ENCODE peak calls at places on chromosome 5, in seven cellular contexts. T is natural killer cell; O is CD4-positive, alpha-beta T cell; N is brain microvascular endothelial cell; Z is K562; P is adrenal gland; K is HepG2. D is an unnamed sample.

GRCh38 chr5:124697912-124698690 is 48.3 kb downstream of the ZNF608 start:
- DNase-seq in N (no peak), P (no peak), O (no peak), T (no peak), K (no peak), Z (no peak), D (no peak)

GRCh38 chr5:137280656-137281055 is 218.5 kb downstream of the SPOCK1 start:
- DNase-seq in T (no peak), P (no peak), O (no peak), K (no peak), N (no peak), Z (peak), D (no peak)

GRCh38 chr5:38591450-38591849 is 35.0 kb upstream of the LIFR start:
- DNase-seq in T (no peak), N (no peak), K (no peak), P (no peak), O (no peak), Z (no peak), D (no peak)

GRCh38 chr5:111072949-111073682 is 1.6 kb downstream of the TSLP start:
- DNase-seq in K (no peak), P (peak), T (no peak), O (peak), Z (peak), N (no peak), D (no peak)

GRCh38 chr5:78526049-78526525 is 122.5 kb downstream of the LHFPL2 start:
- DNase-seq in Z (no peak), K (no peak), O (no peak), P (no peak), T (no peak), N (peak), D (no peak)

GRCh38 chr5:126376443-126376842 is 46.8 kb upstream of the GRAMD2B start:
- DNase-seq in Z (no peak), K (no peak), T (no peak), N (no peak), O (no peak), P (no peak), D (no peak)

GRCh38 chr5:43313854-43314457 is 744 bp upstream of the HMGCS1 start:
- DNase-seq in O (no peak), K (no peak), Z (no peak), P (no peak), N (no peak), T (peak), D (no peak)

GRCh38 chr5:3325206-3325605 is 270.4 kb upstream of the IRX1 start:
- DNase-seq in K (no peak), N (no peak), T (no peak), P (no peak), O (no peak), Z (no peak), D (no peak)

GRCh38 chr5:170552486-170553122 is 48.8 kb downstream of the KCNIP1 start:
- DNase-seq in Z (no peak), P (peak), O (no peak), T (no peak), N (peak), K (no peak), D (no peak)

GRCh38 chr5:135826994-135827671 is 7.3 kb upstream of the SLC25A48 start:
- DNase-seq in Z (no peak), K (no peak), O (no peak), P (no peak), T (no peak), N (no peak), D (no peak)

DNA sequence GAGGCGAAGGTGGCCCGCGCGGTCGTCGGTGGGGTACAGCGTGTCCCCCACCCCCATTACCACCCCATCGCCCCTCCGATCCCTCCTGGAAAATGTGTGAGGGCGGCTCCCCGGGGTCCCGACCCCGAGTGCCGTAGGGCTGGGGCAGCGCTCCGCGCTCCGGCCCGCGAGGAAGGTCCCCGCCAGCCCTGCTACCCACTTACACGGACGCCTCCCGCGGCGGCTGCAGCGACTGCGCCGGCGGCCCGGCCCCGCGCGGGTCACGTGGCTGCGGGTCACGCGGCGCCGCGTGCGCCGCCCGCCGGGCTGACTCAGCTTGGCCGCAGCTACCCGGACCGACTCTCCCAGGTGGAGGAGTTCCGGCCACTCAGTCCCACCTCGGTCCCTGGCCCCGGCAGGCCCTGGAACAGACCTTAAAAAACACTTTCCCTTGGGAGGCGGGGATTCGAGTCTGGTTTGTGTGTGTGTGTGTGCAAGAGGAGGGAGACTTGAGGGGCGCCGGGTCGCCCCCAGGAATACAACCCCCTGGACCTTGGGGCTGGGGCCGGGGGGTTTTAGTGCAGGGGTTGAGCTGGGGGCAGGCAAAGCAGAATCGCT is at the start of gene GNPDA1:
- DNase-seq in Z (peak), K (peak), T (peak), P (peak), N (peak), O (peak), D (peak)
- TF ChIP-seq CTCF in Z (peak), K (no peak), T (no peak), P (peak), N (no peak), O (no peak), D (no peak)

DNA sequence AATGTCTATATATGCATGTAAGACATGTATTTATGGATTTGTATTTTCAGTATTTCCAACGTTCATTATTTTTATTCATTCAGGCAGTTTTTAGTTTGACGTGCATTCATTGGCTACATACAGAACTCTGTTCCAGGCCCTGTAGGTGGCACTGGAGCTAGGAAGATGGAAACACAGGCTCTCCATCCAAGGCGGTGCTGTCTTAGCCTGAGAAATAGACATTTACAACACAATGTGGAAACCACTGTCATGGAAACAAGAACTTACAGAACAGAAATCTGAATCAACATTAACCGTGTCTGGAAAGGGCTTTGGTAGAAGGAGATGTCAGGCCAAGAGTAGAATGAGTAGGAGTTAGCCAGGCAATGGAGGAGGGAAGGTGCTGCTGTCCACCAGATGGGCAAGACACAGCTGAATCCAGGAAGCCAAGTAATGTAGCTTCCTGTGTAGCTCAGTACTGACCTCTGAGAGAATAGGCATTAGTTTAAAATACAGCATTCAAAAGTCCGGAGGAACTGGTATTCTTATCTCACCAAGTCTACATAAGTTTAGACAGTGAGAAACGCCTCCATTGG is 388.7 kb upstream of the CDH6 start:
- DNase-seq in O (no peak), N (peak), T (no peak), K (no peak), Z (no peak), P (no peak), D (no peak)
- TF ChIP-seq CTCF in O (no peak), N (peak), T (no peak), K (no peak), Z (no peak), P (no peak), D (peak)

GRCh38 chr5:133998807-133999206 is 6.0 kb downstream of the VDAC1 start:
- DNase-seq in O (no peak), K (no peak), T (no peak), N (no peak), Z (no peak), P (no peak), D (no peak)

GRCh38 chr5:133995341-133995740 is 9.4 kb downstream of the VDAC1 start:
- DNase-seq in O (no peak), K (peak), Z (peak), T (no peak), N (no peak), P (no peak), D (no peak)

GRCh38 chr5:133995903-133996563 is 8.7 kb downstream of the VDAC1 start:
- DNase-seq in T (no peak), O (no peak), Z (no peak), P (peak), K (peak), N (no peak), D (no peak)

GRCh38 chr5:133994990-133995333 is 9.8 kb downstream of the VDAC1 start:
- DNase-seq in O (no peak), K (no peak), N (no peak), Z (no peak), T (no peak), P (no peak), D (no peak)

DNA sequence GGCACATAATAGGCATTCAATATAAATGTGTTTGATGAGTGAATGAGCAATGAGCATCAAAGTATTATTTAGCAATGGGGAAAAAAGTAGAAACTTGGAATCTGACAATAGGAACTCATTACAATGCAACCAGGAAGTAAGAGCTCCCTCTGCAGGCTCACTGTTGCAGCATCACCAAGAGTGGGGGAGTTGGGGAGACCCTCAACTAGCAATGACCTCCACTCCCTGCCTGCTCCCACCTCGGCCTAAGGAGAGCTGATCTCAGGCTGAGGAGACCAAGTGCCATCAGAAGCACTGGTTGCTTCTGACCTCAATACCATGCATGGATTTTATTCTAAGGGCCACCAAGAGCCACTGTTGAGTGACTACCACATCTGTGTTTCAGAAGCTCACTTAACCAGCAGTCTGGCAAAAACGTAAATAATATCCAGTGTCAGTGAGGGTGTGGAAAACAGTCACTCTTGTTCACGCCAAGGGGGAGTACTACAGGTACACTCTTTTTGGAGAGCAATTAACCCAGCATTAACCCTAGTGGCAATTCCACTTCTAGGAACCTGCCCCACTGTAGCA is 8.0 kb downstream of the VDAC1 start:
- DNase-seq in Z (no peak), K (no peak), P (no peak), N (no peak), T (no peak), O (no peak), D (no peak)
- TF ChIP-seq CTCF in Z (peak), K (peak), P (peak), N (peak), T (peak), O (peak), D (peak)

GRCh38 chr5:92308679-92309078 is 925.6 kb upstream of the ARRDC3 start:
- DNase-seq in P (no peak), T (no peak), K (no peak), O (no peak), Z (no peak), N (no peak), D (no peak)

GRCh38 chr5:92313385-92313784 is 930.3 kb upstream of the ARRDC3 start:
- DNase-seq in K (no peak), N (no peak), T (no peak), Z (no peak), P (no peak), O (no peak), D (no peak)

DNA sequence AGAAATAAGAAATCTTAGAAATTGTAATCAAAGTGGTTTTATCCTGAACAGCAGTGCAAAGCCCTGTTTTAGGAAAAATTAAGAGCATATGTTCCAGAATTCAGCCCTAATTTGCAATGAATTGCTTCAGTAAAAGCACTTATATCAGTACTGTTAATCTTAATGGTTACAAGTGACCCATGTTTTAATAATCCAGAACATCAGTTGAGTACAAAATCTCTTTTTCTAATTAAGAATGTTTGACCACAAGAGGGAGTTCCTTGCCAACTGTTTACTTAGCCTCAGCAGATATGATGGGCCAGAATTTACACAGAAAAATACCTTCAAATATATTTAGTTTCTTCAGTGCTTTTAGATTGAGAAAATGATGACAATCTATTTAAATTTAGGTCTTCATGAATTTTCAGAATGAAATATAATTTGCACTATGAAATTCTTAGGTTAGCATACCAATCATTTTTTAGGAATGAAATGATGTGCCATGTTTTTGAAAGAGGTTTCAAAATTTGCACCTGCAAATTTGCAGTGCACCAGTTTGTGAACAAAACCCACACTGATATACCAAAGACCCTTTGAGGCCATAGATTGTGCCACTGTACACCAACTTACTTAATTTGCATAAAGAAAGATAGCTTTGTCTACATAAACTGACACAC is 926.3 kb upstream of the ARRDC3 start:
- DNase-seq in N (peak), P (no peak), T (no peak), K (peak), O (no peak), Z (no peak), D (no peak)
- TF ChIP-seq CTCF in N (peak), P (no peak), T (no peak), K (peak), O (no peak), Z (no peak), D (peak)

DNA sequence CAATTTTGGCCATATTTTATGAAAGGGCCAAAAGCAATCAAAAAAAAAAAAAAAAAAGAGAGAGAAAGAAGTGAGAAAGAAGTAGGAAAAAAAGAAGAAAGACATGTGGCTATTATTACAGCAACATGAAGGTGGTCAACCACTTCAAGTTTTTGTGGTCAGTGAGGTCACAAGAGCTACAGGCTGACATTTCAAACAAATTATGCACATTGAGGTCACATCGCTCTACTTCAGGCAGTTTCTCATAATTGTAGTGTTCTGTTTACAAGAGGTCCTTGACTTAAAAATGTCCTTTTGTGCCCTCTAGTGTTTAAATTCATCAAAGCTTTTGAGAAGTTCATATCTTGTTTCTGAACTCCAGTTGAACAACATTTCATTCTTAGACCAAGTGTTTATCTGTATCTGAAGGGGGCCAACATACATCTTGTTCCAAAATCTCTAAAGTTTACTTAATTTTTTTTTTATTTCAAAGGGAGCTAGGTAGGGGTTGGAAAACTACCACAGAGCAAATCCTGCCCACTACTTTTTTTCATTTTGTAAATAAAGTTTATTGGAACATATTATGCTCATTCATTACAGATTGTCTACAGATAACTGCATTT is 513.1 kb downstream of the PDE4D start:
- DNase-seq in Z (peak), T (no peak), P (no peak), O (no peak), N (peak), K (peak), D (no peak)
- TF ChIP-seq CTCF in Z (no peak), T (peak), P (peak), O (peak), N (peak), K (peak), D (peak)

GRCh38 chr5:67395790-67396418 is 199.3 kb upstream of the CD180 start:
- DNase-seq in Z (no peak), O (no peak), P (no peak), N (no peak), K (no peak), T (no peak), D (no peak)
- TF ChIP-seq CTCF in Z (no peak), O (no peak), P (no peak), N (no peak), K (no peak), T (no peak), D (no peak)

DNA sequence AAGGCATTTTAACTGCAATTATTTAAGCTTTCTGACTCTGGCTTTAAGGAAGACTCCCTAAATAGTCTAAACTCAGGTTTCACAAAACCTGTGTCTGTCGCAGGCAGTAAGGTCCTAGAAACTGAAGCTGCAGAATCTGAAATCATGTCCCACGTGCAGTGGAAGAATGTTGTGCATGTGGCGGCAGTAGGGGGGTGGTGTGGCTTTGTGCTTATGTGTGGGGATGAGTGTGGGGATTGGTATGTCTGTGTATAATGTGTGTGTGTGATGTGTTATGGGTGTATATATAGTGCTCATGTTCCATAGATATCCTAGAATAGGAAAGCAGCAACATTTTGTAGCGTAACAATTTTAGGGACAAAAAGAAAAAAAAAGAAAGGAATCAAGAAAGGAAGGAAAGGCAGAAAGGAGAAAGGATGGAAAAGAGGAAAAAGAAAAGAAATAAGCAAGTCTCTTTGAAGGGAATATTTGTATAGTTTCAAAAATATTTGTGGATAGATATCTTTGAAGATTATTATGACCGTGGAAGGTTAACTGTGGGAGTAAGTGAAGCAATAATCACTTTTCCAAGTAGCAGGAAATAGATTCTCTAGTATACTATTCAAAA is 6.6 kb downstream of the ANKDD1B start:
- DNase-seq in T (no peak), O (no peak), Z (no peak), P (no peak), N (peak), K (no peak), D (no peak)
- TF ChIP-seq CTCF in T (no peak), O (no peak), Z (no peak), P (no peak), N (no peak), K (no peak), D (no peak)

DNA sequence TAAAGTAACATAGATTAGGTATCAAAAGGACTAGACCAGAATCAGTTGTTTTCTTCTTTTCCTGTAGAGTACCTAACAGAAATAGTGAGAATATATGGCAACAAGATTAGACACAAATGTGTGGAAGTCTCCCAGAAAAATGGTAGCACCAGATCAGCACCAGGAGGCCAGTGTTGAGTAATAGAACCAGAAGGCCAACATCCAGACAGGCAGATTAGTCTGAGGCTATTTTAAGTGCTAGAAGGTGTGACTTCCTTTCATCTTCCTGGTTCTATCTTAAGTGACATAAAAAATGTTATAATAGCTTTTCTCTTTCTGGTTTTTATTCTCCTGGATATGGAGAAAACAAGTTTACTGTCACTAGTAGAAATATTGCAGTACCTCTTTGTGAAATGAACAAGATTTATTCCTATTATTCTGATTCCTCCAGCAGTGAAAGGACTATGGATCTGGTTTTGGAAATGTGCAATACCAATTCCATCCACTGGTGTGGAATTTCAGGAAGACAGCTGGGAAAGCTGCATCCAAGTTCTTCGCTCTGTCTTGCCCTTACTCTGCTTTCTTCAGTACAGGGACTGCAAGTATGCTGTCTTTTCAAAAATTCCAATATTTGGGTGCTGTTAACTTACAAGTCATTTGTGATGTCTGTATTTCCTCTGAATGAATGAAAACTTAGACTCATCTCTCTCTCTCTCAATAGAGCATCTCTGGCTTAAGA is 39.1 kb downstream of the SHLD3 start:
- DNase-seq in K (no peak), O (no peak), N (no peak), Z (peak), P (no peak), T (no peak), D (no peak)
- TF ChIP-seq CTCF in K (peak), O (no peak), N (peak), Z (no peak), P (no peak), T (no peak), D (peak)

D was measured in D721Med.